ENCODE peak calls at places on chromosomes 12 and 14, in ten cellular contexts. Y, K, C, W, L, N, J, Z, B and P are unnamed samples.
A peak's percentile ranks its signal among the peaks of the same experiment; 100 is the strongest.

GRCh38 chr14:61598980-61599379 is 96.3 kb upstream of the HIF1A start:
- DNase-seq in C (no peak), L (no peak), B (no peak), K (peak; percentile 79), Z (no peak), Y (no peak), J (peak; percentile 65), W (no peak), N (no peak), P (no peak)

GRCh38 chr14:99075061-99075460 is 196.9 kb downstream of the BCL11B start:
- DNase-seq in Z (no peak), W (no peak), J (no peak), K (no peak), C (no peak), L (no peak), N (no peak), Y (no peak), B (no peak), P (no peak)

GRCh38 chr12:126537961-126538530 is 1472.8 kb downstream of the AACS start:
- DNase-seq in J (no peak), Z (no peak), B (no peak), C (no peak), W (no peak), K (no peak), Y (no peak), N (no peak), L (no peak), P (no peak)

GRCh38 chr14:35221462-35221861 is 70.7 kb upstream of the PSMA6 start:
- DNase-seq in L (no peak), B (no peak), J (no peak), C (no peak), N (no peak), K (no peak), Z (no peak), Y (peak; percentile 11), W (no peak), P (no peak)

GRCh38 chr12:10364839-10365681 is 24.8 kb downstream of the KLRK1 start:
- DNase-seq in B (peak; percentile 30), Y (peak; percentile 88), K (peak; percentile 81), L (peak; percentile 94), C (peak; percentile 73), N (peak; percentile 49), Z (peak; percentile 71), W (peak; percentile 45), J (peak; percentile 89), P (peak; percentile 62)

GRCh38 chr12:116222358-116222757 is 55.1 kb downstream of the MED13L start:
- DNase-seq in C (peak; percentile 82), B (peak; percentile 67), L (no peak), J (no peak), Y (peak; percentile 74), Z (peak; percentile 42), W (no peak), N (peak; percentile 78), K (no peak), P (peak; percentile 63)

GRCh38 chr12:13024151-13024946 is 19.8 kb upstream of the FAM234B start:
- DNase-seq in L (peak; percentile 62), K (no peak), W (peak; percentile 18), N (peak; percentile 66), B (no peak), C (no peak), Y (peak; percentile 90), J (peak; percentile 8), Z (peak; percentile 33), P (peak; percentile 35)

GRCh38 chr12:109301643-109302176 is 7.4 kb downstream of the FOXN4 start:
- DNase-seq in C (no peak), Z (no peak), N (no peak), L (no peak), J (no peak), W (no peak), Y (no peak), B (no peak), K (no peak), P (no peak)

GRCh38 chr12:6218526-6218925 is 18.3 kb downstream of the CD9 start:
- DNase-seq in W (no peak), K (no peak), J (no peak), Y (no peak), N (no peak), L (no peak), C (no peak), B (no peak), Z (no peak), P (no peak)

GRCh38 chr12:6214633-6215032 is 14.4 kb downstream of the CD9 start:
- DNase-seq in J (no peak), N (no peak), W (no peak), C (no peak), Z (no peak), B (no peak), K (no peak), L (no peak), Y (no peak), P (peak; percentile 45)

GRCh38 chr12:6215120-6215807 is 15.1 kb downstream of the CD9 start:
- DNase-seq in K (no peak), Z (no peak), B (no peak), L (peak; percentile 94), J (no peak), N (no peak), W (no peak), C (no peak), Y (no peak), P (no peak)

GRCh38 chr12:6215932-6216494 is 15.8 kb downstream of the CD9 start:
- DNase-seq in B (no peak), J (no peak), K (no peak), W (no peak), L (peak; percentile 67), Z (peak; percentile 88), N (peak; percentile 92), C (no peak), Y (peak; percentile 98), P (peak; percentile 81)

GRCh38 chr12:6216581-6216980 is 16.4 kb downstream of the CD9 start:
- DNase-seq in J (no peak), L (no peak), K (no peak), Y (no peak), C (no peak), W (no peak), B (no peak), N (no peak), Z (no peak), P (no peak)
- H3K4me1 ChIP-seq in J (no peaks in the 10 kb centered on the region), L (peaks cover 76% of the 10 kb centered on the region), K (peaks cover 4% of the 10 kb centered on the region), Y (peaks cover 55% of the 10 kb centered on the region), C (peaks cover 39% of the 10 kb centered on the region), W (peaks cover 7% of the 10 kb centered on the region), B (peaks cover 22% of the 10 kb centered on the region), N (peaks cover 71% of the 10 kb centered on the region), Z (peaks cover 83% of the 10 kb centered on the region), P (peaks cover 65% of the 10 kb centered on the region)

DNA sequence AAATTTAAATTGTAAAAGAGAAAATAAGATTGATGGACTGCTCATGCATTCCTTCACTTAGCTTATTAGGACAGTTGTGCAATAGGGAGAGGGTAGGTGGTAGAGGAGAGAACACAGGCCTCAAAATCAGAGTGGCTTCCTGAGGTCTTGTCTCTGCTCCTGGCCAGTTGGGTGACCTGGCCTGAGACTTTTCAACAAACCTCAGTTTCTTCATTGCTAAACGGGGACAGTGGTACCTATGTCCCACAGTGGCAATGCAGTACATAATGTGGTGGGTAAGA is 2.6 kb downstream of the MAP3K12 start:
- DNase-seq in W (no peak), Z (no peak), B (no peak), J (no peak), Y (no peak), L (no peak), C (no peak), K (no peak), N (no peak), P (no peak)
- H3K4me1 ChIP-seq in W (peaks cover 63% of the 10 kb centered on the region), Z (peaks cover 38% of the 10 kb centered on the region), B (peaks cover 22% of the 10 kb centered on the region), J (peaks cover 50% of the 10 kb centered on the region), Y (peaks cover 32% of the 10 kb centered on the region), L (peaks cover 43% of the 10 kb centered on the region), C (peaks cover 55% of the 10 kb centered on the region), K (peaks cover 41% of the 10 kb centered on the region), N (peaks cover 28% of the 10 kb centered on the region), P (peaks cover 26% of the 10 kb centered on the region)

DNA sequence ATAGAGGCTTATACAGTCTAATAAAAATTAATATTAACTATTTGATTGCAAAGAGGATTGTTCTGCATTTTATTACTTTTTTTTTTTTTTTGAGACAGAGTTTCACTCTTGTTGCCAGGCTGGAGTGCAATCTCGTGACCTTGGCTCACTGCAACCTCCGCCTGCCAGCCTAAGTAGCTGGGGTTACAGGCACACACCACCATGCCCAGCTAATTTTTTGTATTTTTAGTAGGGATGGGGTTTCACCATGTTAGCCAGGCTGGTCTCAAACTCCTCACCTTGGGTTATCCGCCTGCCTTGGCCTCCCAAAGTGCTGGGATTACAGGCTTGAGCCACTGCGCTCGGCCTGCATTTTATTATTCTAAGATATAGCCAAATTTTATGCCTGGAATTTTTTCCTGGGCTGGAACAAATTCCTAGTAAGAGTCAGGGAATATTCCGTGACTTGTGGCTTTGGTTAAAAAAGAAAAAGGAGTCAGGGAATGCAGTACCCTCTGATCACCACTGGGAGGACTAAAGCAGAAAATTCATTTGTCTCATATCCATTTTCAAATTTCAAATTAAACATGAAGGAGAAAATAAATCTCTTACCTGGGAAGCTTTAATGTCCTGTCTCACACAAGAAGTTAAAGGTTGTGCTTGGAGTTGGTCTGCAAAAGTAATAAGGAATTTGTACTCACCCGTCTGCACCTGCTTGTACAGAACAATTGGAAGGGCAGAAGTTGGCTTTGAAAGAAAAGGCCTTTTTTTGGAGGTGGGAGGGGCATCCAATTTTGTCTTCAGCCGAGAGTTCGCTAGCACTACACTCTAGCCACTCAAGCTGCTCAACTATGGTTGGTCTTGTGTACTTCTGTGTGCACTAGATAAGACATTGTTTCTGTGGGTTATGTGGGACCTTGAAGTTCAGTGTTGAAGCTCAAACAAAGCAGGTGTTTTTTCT is 8.7 kb downstream of the MARK3 start:
- DNase-seq in K (peak; percentile 46), N (no peak), C (peak; percentile 38), W (peak; percentile 38), L (peak; percentile 64), J (peak; percentile 37), B (no peak), Y (peak; percentile 71), Z (no peak), P (no peak)
- H3K4me1 ChIP-seq in K (peaks cover 31% of the 10 kb centered on the region), N (peaks cover 45% of the 10 kb centered on the region), C (peaks cover 88% of the 10 kb centered on the region), W (peaks cover 16% of the 10 kb centered on the region), L (no peaks in the 10 kb centered on the region), J (peaks cover 65% of the 10 kb centered on the region), B (peaks cover 68% of the 10 kb centered on the region), Y (peaks cover 45% of the 10 kb centered on the region), Z (peaks cover 51% of the 10 kb centered on the region), P (peaks cover 27% of the 10 kb centered on the region)

GRCh38 chr12:6961278-6961694 is 9.2 kb downstream of the PHB2 start:
- DNase-seq in W (no peak), B (no peak), N (peak; percentile 56), K (no peak), Y (peak; percentile 81), C (peak; percentile 59), Z (peak; percentile 83), J (peak; percentile 94), L (no peak), P (peak; percentile 76)

GRCh38 chr12:6961695-6962284 is 8.7 kb downstream of the PHB2 start:
- DNase-seq in K (peak; percentile 83), L (peak; percentile 91), N (peak; percentile 57), B (no peak), W (peak; percentile 89), Y (peak; percentile 87), J (peak; percentile 79), C (peak; percentile 81), Z (peak; percentile 85), P (peak; percentile 87)

GRCh38 chr12:6958609-6959375 is 7.6 kb downstream of the PTPN6 start:
- DNase-seq in C (peak; percentile 54), Z (peak; percentile 75), W (no peak), Y (no peak), K (no peak), B (no peak), L (no peak), J (peak; percentile 90), N (no peak), P (peak; percentile 66)

GRCh38 chr12:6959376-6960290 is 8.5 kb downstream of the PTPN6 start:
- DNase-seq in W (no peak), Z (no peak), C (peak; percentile 46), Y (no peak), L (no peak), N (no peak), B (no peak), J (no peak), K (no peak), P (no peak)

DNA sequence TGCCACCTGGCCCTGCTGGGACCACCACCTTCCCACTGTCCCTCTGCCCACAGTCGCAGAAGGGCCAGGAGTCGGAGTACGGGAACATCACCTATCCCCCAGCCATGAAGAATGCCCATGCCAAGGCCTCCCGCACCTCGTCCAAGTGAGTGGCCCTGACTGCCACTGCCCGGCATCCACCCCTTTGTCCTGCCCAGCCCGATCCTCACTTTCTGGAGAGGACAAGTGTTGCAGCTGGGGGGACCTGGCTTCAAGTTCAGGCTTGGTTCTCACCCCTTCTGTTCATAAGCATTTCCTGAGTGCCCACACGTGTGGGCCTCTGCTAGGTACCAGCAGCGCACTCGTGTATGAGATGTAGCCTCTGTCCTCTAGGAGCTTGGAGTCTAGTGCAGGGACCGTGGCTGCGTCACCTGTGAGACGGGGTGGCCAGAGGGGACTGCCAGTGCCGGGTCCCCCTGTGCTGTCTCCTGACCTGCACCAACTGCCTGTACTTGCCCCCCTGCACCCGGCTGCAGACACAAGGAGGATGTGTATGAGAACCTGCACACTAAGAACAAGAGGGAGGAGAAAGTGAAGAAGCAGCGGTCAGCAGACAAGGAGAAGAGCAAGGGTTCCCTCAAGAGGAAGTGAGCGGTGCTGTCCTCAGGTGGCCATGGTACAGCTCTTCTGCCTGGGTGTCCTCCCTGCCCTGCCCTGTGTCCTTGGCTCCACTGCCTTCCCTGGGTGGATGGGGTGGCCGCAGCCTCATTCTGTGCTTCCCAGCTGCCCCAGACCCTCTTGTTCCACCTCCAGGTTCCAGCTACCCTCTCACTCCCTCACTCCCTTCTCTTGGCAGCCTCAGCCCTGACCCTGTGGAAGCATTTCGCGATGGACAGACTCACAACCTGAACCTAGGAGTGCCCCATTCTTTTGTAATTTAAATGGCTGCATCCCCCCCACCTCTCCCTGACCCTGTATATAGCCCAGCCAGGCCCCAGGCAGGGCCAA is 9.4 kb downstream of the PTPN6 start:
- DNase-seq in K (no peak), Z (peak; percentile 58), B (no peak), L (no peak), W (peak; percentile 33), N (no peak), J (peak; percentile 72), C (peak; percentile 31), Y (peak; percentile 51), P (peak; percentile 70)
- H3K4me1 ChIP-seq in K (peaks cover 13% of the 10 kb centered on the region), Z (peaks cover 39% of the 10 kb centered on the region), B (peaks cover 24% of the 10 kb centered on the region), L (peaks cover 38% of the 10 kb centered on the region), W (peaks cover 20% of the 10 kb centered on the region), N (peaks cover 10% of the 10 kb centered on the region), J (peaks cover 82% of the 10 kb centered on the region), C (peaks cover 83% of the 10 kb centered on the region), Y (peaks cover 7% of the 10 kb centered on the region), P (peaks cover 19% of the 10 kb centered on the region)